ENCODE peak calls at places on chromosomes 5 and 9, in six cellular contexts. L is tibial artery, A is thyroid gland, H is heart right ventricle, C is uterus, X is A673. K is an unnamed sample. For H3K4me1, the result is how much of the 10 kb centered on the place peaks cover.

GRCh38 chr9:91886433-91887031 is 63.5 kb downstream of the ROR2 start:
- DNase-seq in L (no peak), A (no peak), H (no peak), C (no peak), X (no peak), K (no peak)

GRCh38 chr5:81606150-81606549 is 144.7 kb downstream of the SSBP2 start:
- DNase-seq in L (no peak), A (no peak), H (no peak), C (no peak), X (no peak), K (no peak)

GRCh38 chr9:126411225-126411947 is 84.8 kb downstream of the MVB12B start:
- DNase-seq in L (no peak), A (no peak), H (no peak), C (no peak), X (no peak), K (no peak)

GRCh38 chr5:137741-138140 is 45.8 kb downstream of the PLEKHG4B start:
- DNase-seq in L (no peak), A (no peak), H (no peak), C (no peak), X (no peak), K (no peak)

GRCh38 chr5:52657231-52657645 is 130.5 kb upstream of the ITGA1 start:
- DNase-seq in L (no peak), A (no peak), H (no peak), C (no peak), X (peak), K (no peak)

GRCh38 chr9:95516221-95516735 is 493 bp downstream of the PTCH1 start:
- DNase-seq in L (no peak), A (peak), H (peak), C (no peak), X (no peak), K (peak)

GRCh38 chr9:136806067-136806466 is 1.7 kb upstream of the RABL6 start:
- DNase-seq in L (no peak), A (no peak), H (no peak), C (no peak), X (no peak), K (no peak)

GRCh38 chr5:17180957-17181723 is 36.3 kb upstream of the BASP1 start:
- DNase-seq in L (no peak), A (no peak), H (no peak), C (no peak), X (no peak), K (no peak)

GRCh38 chr9:35357826-35358225 is 132.1 kb upstream of the RUSC2 start:
- DNase-seq in L (no peak), A (no peak), H (no peak), C (no peak), X (no peak), K (no peak)

GRCh38 chr5:139689631-139690384 is 41.7 kb downstream of the CXXC5 start:
- DNase-seq in L (no peak), A (no peak), H (no peak), C (no peak), X (peak), K (no peak)

GRCh38 chr9:134536931-134537330 is 104.7 kb upstream of the COL5A1 start:
- DNase-seq in L (no peak), A (no peak), H (no peak), C (no peak), X (no peak), K (no peak)

GRCh38 chr5:157217289-157218024 is 36.8 kb downstream of the ITK start:
- DNase-seq in L (no peak), A (no peak), H (no peak), C (no peak), X (peak), K (no peak)

GRCh38 chr5:149887622-149888183 is 56.9 kb downstream of the PDE6A start:
- DNase-seq in L (no peak), A (no peak), H (no peak), C (no peak), X (peak), K (peak)

GRCh38 chr5:58258984-58259684 is 200.8 kb downstream of the PLK2 start:
- DNase-seq in L (no peak), A (no peak), H (no peak), C (no peak), X (no peak), K (no peak)

GRCh38 chr5:16454686-16455085 is 10.9 kb downstream of the ZNF622 start:
- DNase-seq in L (no peak), A (no peak), H (no peak), C (no peak), X (no peak), K (no peak)

GRCh38 chr5:54663876-54664275 is 146.3 kb downstream of the SNX18 start:
- DNase-seq in L (peak), A (peak), H (peak), C (peak), X (no peak), K (no peak)

GRCh38 chr5:131324311-131324710 is 60.5 kb downstream of the CDC42SE2 start:
- DNase-seq in L (no peak), A (no peak), H (no peak), C (no peak), X (peak), K (peak)

GRCh38 chr5:30849801-30850370 is 343.6 kb upstream of the CDH6 start:
- DNase-seq in L (no peak), A (no peak), H (no peak), C (no peak), X (no peak), K (no peak)

GRCh38 chr9:68427216-68427994 is 71.0 kb downstream of the PGM5 start:
- DNase-seq in L (no peak), A (no peak), H (no peak), C (no peak), X (no peak), K (no peak)

GRCh38 chr5:108924457-108924961 is 176.8 kb downstream of the FER start:
- DNase-seq in L (no peak), A (no peak), H (no peak), C (no peak), X (peak), K (no peak)

GRCh38 chr5:172583931-172584511 is 57.0 kb upstream of the NEURL1B start:
- DNase-seq in L (no peak), A (no peak), H (peak), C (peak), X (no peak), K (peak)

GRCh38 chr9:4344946-4345345 is 45.1 kb upstream of the GLIS3 start:
- DNase-seq in L (no peak), A (no peak), H (no peak), C (no peak), X (no peak), K (no peak)

GRCh38 chr9:87836951-87837715 is 45.5 kb upstream of the SPATA31E1 start:
- DNase-seq in L (no peak), A (no peak), H (no peak), C (no peak), X (no peak), K (no peak)

GRCh38 chr9:6931913-6932312 is 174.1 kb downstream of the KDM4C start:
- DNase-seq in L (no peak), A (no peak), H (no peak), C (peak), X (peak), K (no peak)

GRCh38 chr5:164627051-164627450 is 1121.6 kb downstream of the MAT2B start:
- DNase-seq in L (no peak), A (no peak), H (no peak), C (no peak), X (no peak), K (no peak)

GRCh38 chr9:91857831-91858669 is 92.0 kb downstream of the ROR2 start:
- DNase-seq in L (no peak), A (no peak), H (no peak), C (no peak), X (peak), K (no peak)

GRCh38 chr9:125932012-125932411 is 184.8 kb downstream of the PBX3 start:
- DNase-seq in L (peak), A (peak), H (no peak), C (peak), X (peak), K (no peak)

GRCh38 chr9:99531313-99531712 is 290.4 kb upstream of the NR4A3 start:
- DNase-seq in L (no peak), A (no peak), H (no peak), C (no peak), X (no peak), K (no peak)

GRCh38 chr5:113340537-113340936 is 94.3 kb downstream of the TSSK1B start:
- DNase-seq in L (no peak), A (peak), H (peak), C (no peak), X (no peak), K (no peak)

GRCh38 chr5:117829646-117830045 is 1158.7 kb downstream of the DTWD2 start:
- DNase-seq in L (no peak), A (no peak), H (no peak), C (no peak), X (no peak), K (no peak)

GRCh38 chr9:134662143-134662876 is 20.7 kb downstream of the COL5A1 start:
- DNase-seq in L (peak), A (no peak), H (peak), C (peak), X (no peak), K (peak)

GRCh38 chr5:31412324-31412723 is 119.6 kb downstream of the DROSHA start:
- DNase-seq in L (no peak), A (no peak), H (no peak), C (no peak), X (peak), K (no peak)

GRCh38 chr5:19927919-19928318 is 60.1 kb downstream of the CDH18 start:
- DNase-seq in L (no peak), A (no peak), H (no peak), C (no peak), X (no peak), K (no peak)

GRCh38 chr9:82180711-82181110 is 192.1 kb downstream of the SPATA31D1 start:
- DNase-seq in L (no peak), A (no peak), H (no peak), C (no peak), X (no peak), K (no peak)

GRCh38 chr5:123283031-123283430 is 140.2 kb downstream of the CEP120 start:
- DNase-seq in L (peak), A (no peak), H (no peak), C (peak), X (no peak), K (no peak)

DNA sequence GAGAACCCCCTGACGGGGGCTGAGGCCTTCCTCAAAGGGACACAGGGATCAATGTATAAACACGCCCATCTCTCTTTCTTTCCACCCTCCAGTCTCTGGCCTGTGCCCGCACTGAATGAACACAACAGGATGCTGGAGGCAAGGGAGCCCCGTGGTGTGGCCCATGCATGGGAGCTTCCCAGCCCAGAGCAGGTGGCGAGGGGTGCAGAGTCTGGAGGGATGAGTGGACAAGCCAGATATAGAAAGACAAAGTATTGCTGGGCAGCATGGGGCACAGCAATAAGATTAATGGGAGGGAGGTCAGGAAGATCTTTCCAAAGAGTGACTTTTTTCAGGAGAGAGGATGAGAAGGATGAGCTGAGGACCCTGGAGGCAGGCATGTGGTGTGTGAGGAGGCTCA is 103.7 kb downstream of the C5orf15 start:
- DNase-seq in L (no peak), A (no peak), H (no peak), C (no peak), X (no peak), K (no peak)
- H3K4me1 ChIP-seq in L (under half), A (under half), H (under half), C (under half), X (under half), K (under half)

DNA sequence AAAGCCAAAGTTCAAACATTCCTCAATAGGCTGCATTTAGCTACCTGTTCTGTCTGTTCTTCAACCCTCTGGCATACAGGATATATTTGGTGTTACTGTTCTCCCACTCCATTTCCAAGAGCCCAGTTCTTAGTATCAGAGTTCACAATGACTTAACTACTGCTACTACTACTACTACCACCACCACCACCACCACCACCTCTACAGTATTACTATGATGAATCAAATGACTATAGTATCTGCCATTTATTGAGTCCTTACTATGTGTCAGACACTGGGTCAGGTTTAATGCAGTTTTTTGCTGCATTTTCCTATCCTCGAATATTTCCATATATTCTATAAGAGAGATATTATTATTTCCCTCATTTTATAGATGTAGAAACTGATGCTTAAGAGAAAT is 937 bp upstream of the CD180 start:
- DNase-seq in L (no peak), A (no peak), H (no peak), C (no peak), X (no peak), K (no peak)
- H3K4me1 ChIP-seq in L (under half), A (under half), H (under half), C (under half), X (under half), K (under half)

GRCh38 chr9:93461414-93461743 is 8.0 kb upstream of the FAM120AOS start:
- DNase-seq in L (no peak), A (no peak), H (no peak), C (no peak), X (no peak), K (no peak)
- H3K4me1 ChIP-seq in L (under half), A (half or more), H (half or more), C (under half), X (under half), K (under half)

GRCh38 chr9:16704096-16704488 is 166.4 kb downstream of the BNC2 start:
- DNase-seq in L (no peak), A (no peak), H (no peak), C (no peak), X (no peak), K (no peak)
- H3K4me1 ChIP-seq in L (under half), A (under half), H (under half), C (under half), X (under half), K (under half)

GRCh38 chr5:147434049-147434448 is 75.8 kb downstream of the DPYSL3 start:
- DNase-seq in L (no peak), A (no peak), H (no peak), C (no peak), X (no peak), K (no peak)
- H3K4me1 ChIP-seq in L (under half), A (under half), H (under half), C (under half), X (under half), K (under half)